ENCODE peak calls at places on chromosome 10, in nine cellular contexts. L, J, M, Z, W, U, T, A and S are unnamed samples.

GRCh38 chr10:110857265-110858158 is 14.2 kb upstream of the PDCD4 start:
- DNase-seq in Z (no peak), T (peak), M (no peak), U (no peak), W (no peak), L (no peak), J (no peak), A (no peak), S (no peak)

GRCh38 chr10:131206136-131206995 is 105.2 kb downstream of the TCERG1L start:
- DNase-seq in W (no peak), U (no peak), Z (no peak), T (no peak), M (no peak), L (no peak), J (no peak), A (no peak), S (no peak)

GRCh38 chr10:32144817-32145688 is 88.8 kb upstream of the KIF5B start:
- DNase-seq in J (no peak), L (no peak), A (no peak), M (no peak), W (no peak), U (no peak), T (peak), Z (no peak), S (no peak)

GRCh38 chr10:127992376-127992775 is 85.5 kb downstream of the PTPRE start:
- DNase-seq in T (no peak), L (no peak), M (no peak), Z (no peak), W (no peak), A (no peak), U (no peak), J (no peak), S (no peak)

GRCh38 chr10:100878291-100878910 is 34.4 kb upstream of the SLF2 start:
- DNase-seq in J (peak), W (peak), U (no peak), T (peak), L (no peak), M (peak), A (no peak), Z (peak), S (peak)

GRCh38 chr10:35913628-35914027 is 271.5 kb upstream of the FZD8 start:
- DNase-seq in L (no peak), A (no peak), U (no peak), Z (no peak), J (no peak), W (no peak), T (no peak), M (no peak), S (no peak)

GRCh38 chr10:30705086-30705624 is 75.6 kb upstream of the LYZL2 start:
- DNase-seq in A (no peak), Z (no peak), T (no peak), W (no peak), L (no peak), U (no peak), J (no peak), M (no peak), S (no peak)

GRCh38 chr10:128660726-128661125 is 534.5 kb upstream of the MKI67 start:
- DNase-seq in J (no peak), L (no peak), A (no peak), W (no peak), Z (no peak), T (no peak), M (no peak), U (no peak), S (no peak)

GRCh38 chr10:79266543-79267312 is 80.5 kb upstream of the PPIF start:
- DNase-seq in W (peak), Z (no peak), U (no peak), A (peak), T (peak), J (no peak), L (no peak), M (no peak), S (no peak)

GRCh38 chr10:103241262-103242011 is 4.2 kb upstream of the RPEL1 start:
- DNase-seq in L (no peak), A (peak), Z (no peak), W (no peak), U (no peak), J (no peak), T (peak), M (no peak), S (no peak)

GRCh38 chr10:16656886-16657285 is 135.2 kb upstream of the C1QL3 start:
- DNase-seq in Z (no peak), J (no peak), M (peak), A (no peak), L (no peak), U (no peak), T (no peak), W (no peak), S (no peak)